ENCODE peak calls at places on chromosomes 4 and X, in five cellular contexts. One of them, this sample, is unnamed.
A peak's percentile ranks its signal among the peaks of the same experiment; 100 is the strongest.

GRCh38 chr4:36374836-36375511 is 93.6 kb downstream of the DTHD1 start:
- DNase-seq in fibroblast of lung: no peak
- DNase-seq in heart right ventricle: no peak
- DNase-seq in lung: no peak
- DNase-seq in thoracic aorta: no peak
- DNase-seq in this sample: no peak

GRCh38 chr4:31237242-31237641 is 517.1 kb downstream of the PCDH7 start:
- DNase-seq in heart right ventricle: no peak
- DNase-seq in thoracic aorta: no peak
- DNase-seq in lung: no peak
- DNase-seq in fibroblast of lung: peak; percentile 10
- DNase-seq in this sample: no peak

GRCh38 chrX:23756165-23756564 is 13.1 kb upstream of the ACOT9 start:
- DNase-seq in lung: peak; percentile 62
- DNase-seq in fibroblast of lung: peak; percentile 60
- DNase-seq in thoracic aorta: no peak
- DNase-seq in heart right ventricle: peak; percentile 44
- DNase-seq in this sample: no peak

GRCh38 chrX:2299871-2300270 is 200.9 kb downstream of the DHRSX start:
- DNase-seq in fibroblast of lung: no peak
- DNase-seq in thoracic aorta: no peak
- DNase-seq in heart right ventricle: no peak
- DNase-seq in lung: no peak
- DNase-seq in this sample: no peak

GRCh38 chrX:71809886-71810285 is 46.7 kb downstream of the CXorf49B start:
- DNase-seq in fibroblast of lung: no peak
- DNase-seq in heart right ventricle: no peak
- DNase-seq in lung: no peak
- DNase-seq in thoracic aorta: no peak
- DNase-seq in this sample: no peak

GRCh38 chr4:70838400-70838971 is 1.2 kb downstream of the GRSF1 start:
- DNase-seq in fibroblast of lung: peak; percentile 35
- DNase-seq in heart right ventricle: no peak
- DNase-seq in thoracic aorta: no peak
- DNase-seq in lung: no peak
- DNase-seq in this sample: no peak

GRCh38 chr4:186693159-186693815 is 30.4 kb downstream of the FAT1 start:
- DNase-seq in heart right ventricle: peak; percentile 62
- DNase-seq in thoracic aorta: peak; percentile 69
- DNase-seq in lung: peak; percentile 78
- DNase-seq in fibroblast of lung: peak; percentile 86
- DNase-seq in this sample: peak; percentile 85

GRCh38 chrX:100643212-100643611 is 787 bp upstream of the SRPX2 start:
- DNase-seq in lung: no peak
- DNase-seq in thoracic aorta: no peak
- DNase-seq in heart right ventricle: no peak
- DNase-seq in fibroblast of lung: no peak
- DNase-seq in this sample: no peak

GRCh38 chrX:48715066-48715465 is 18.5 kb downstream of the SUV39H1 start:
- DNase-seq in lung: no peak
- DNase-seq in thoracic aorta: no peak
- DNase-seq in fibroblast of lung: peak; percentile 47
- DNase-seq in heart right ventricle: no peak
- DNase-seq in this sample: no peak

GRCh38 chr4:24690436-24690835 is 104.9 kb upstream of the SOD3 start:
- DNase-seq in fibroblast of lung: peak; percentile 45
- DNase-seq in heart right ventricle: no peak
- DNase-seq in thoracic aorta: no peak
- DNase-seq in lung: no peak
- DNase-seq in this sample: no peak

GRCh38 chrX:46727445-46727844 is 31.5 kb downstream of the SLC9A7 start:
- DNase-seq in lung: no peak
- DNase-seq in thoracic aorta: no peak
- DNase-seq in heart right ventricle: no peak
- DNase-seq in fibroblast of lung: peak; percentile 81
- DNase-seq in this sample: no peak

GRCh38 chrX:1451251-1451675 is 1.4 kb downstream of the ASMTL start:
- DNase-seq in lung: no peak
- DNase-seq in heart right ventricle: no peak
- DNase-seq in fibroblast of lung: no peak
- DNase-seq in thoracic aorta: no peak
- DNase-seq in this sample: no peak

GRCh38 chr4:9716093-9716492 is 65.3 kb upstream of the DRD5 start:
- DNase-seq in heart right ventricle: no peak
- DNase-seq in fibroblast of lung: no peak
- DNase-seq in thoracic aorta: no peak
- DNase-seq in lung: no peak
- DNase-seq in this sample: no peak

GRCh38 chr4:112036881-112037280 is 108.4 kb upstream of the FAM241A start:
- DNase-seq in heart right ventricle: no peak
- DNase-seq in lung: no peak
- DNase-seq in thoracic aorta: no peak
- DNase-seq in fibroblast of lung: no peak
- DNase-seq in this sample: no peak

GRCh38 chr4:46856347-46856746 is 52.7 kb downstream of the COX7B2 start:
- DNase-seq in thoracic aorta: no peak
- DNase-seq in heart right ventricle: no peak
- DNase-seq in lung: no peak
- DNase-seq in fibroblast of lung: no peak
- DNase-seq in this sample: no peak

GRCh38 chrX:30343206-30343605 is 34.0 kb upstream of the NR0B1 start:
- DNase-seq in heart right ventricle: no peak
- DNase-seq in thoracic aorta: no peak
- DNase-seq in fibroblast of lung: no peak
- DNase-seq in lung: no peak
- DNase-seq in this sample: no peak

GRCh38 chrX:42680651-42681050 is 97.3 kb downstream of the PPP1R2C start:
- DNase-seq in heart right ventricle: peak; percentile 3
- DNase-seq in thoracic aorta: no peak
- DNase-seq in lung: no peak
- DNase-seq in fibroblast of lung: peak; percentile 8
- DNase-seq in this sample: peak; percentile 6

GRCh38 chr4:121484633-121485032 is 103.8 kb upstream of the QRFPR start:
- DNase-seq in lung: no peak
- DNase-seq in heart right ventricle: no peak
- DNase-seq in thoracic aorta: no peak
- DNase-seq in fibroblast of lung: peak; percentile 73
- DNase-seq in this sample: no peak

GRCh38 chr4:6152879-6153705 is 47.3 kb downstream of the JAKMIP1 start:
- DNase-seq in thoracic aorta: no peak
- DNase-seq in heart right ventricle: no peak
- DNase-seq in fibroblast of lung: no peak
- DNase-seq in lung: no peak
- DNase-seq in this sample: no peak

GRCh38 chr4:145920205-145920604 is 18.4 kb downstream of the ZNF827 start:
- DNase-seq in fibroblast of lung: peak; percentile 94
- DNase-seq in thoracic aorta: no peak
- DNase-seq in heart right ventricle: no peak
- DNase-seq in lung: no peak
- DNase-seq in this sample: no peak

GRCh38 chr4:47287735-47288134 is 175.8 kb downstream of the COMMD8 start:
- DNase-seq in lung: no peak
- DNase-seq in thoracic aorta: no peak
- DNase-seq in fibroblast of lung: peak; percentile 77
- DNase-seq in heart right ventricle: no peak
- DNase-seq in this sample: no peak

GRCh38 chr4:105859233-105859632 is 36.0 kb upstream of the NPNT start:
- DNase-seq in heart right ventricle: no peak
- DNase-seq in lung: no peak
- DNase-seq in thoracic aorta: no peak
- DNase-seq in fibroblast of lung: peak; percentile 83
- DNase-seq in this sample: no peak

GRCh38 chrX:100680756-100681155 is 36.8 kb downstream of the SRPX2 start:
- DNase-seq in fibroblast of lung: no peak
- DNase-seq in thoracic aorta: no peak
- DNase-seq in heart right ventricle: no peak
- DNase-seq in lung: no peak
- DNase-seq in this sample: no peak

GRCh38 chrX:41825796-41826195 is 97.6 kb downstream of the CASK start:
- DNase-seq in lung: no peak
- DNase-seq in heart right ventricle: no peak
- DNase-seq in thoracic aorta: no peak
- DNase-seq in fibroblast of lung: no peak
- DNase-seq in this sample: no peak

GRCh38 chrX:96861228-96861627 is 22.5 kb upstream of the RPA4 start:
- DNase-seq in fibroblast of lung: no peak
- DNase-seq in heart right ventricle: no peak
- DNase-seq in thoracic aorta: no peak
- DNase-seq in lung: no peak
- DNase-seq in this sample: no peak

DNA sequence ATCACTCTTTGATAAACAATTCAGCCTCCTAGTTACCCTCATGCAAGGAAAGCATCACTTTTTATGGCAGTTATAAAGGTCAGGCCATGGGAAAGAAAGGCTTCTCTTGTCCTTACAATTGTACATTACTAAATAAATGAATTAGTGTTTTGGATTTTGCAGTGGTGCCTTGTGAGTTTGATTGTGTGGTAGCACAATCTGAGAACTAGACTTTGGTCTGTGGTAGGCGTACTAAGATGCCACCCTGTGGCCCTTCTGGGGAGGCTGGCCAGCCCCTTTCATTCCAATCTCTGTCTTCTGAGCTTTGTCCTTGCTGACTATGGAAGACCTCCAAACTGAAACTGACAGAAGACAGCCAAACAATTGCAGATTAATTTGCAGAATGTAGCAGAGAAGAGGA is 14.6 kb upstream of the HNRNPD start:
- DNase-seq in fibroblast of lung: no peak
- DNase-seq in heart right ventricle: no peak
- DNase-seq in thoracic aorta: no peak
- DNase-seq in lung: no peak
- DNase-seq in this sample: no peak
- TF ChIP-seq CTCF in fibroblast of lung: no peak
- TF ChIP-seq CTCF in heart right ventricle: peak; percentile 43
- TF ChIP-seq CTCF in thoracic aorta: no peak
- TF ChIP-seq CTCF in lung: no peak
- TF ChIP-seq CTCF in this sample: no peak

GRCh38 chr4:38163216-38164006 is 203.2 kb downstream of the PTTG2 start:
- DNase-seq in lung: no peak
- DNase-seq in fibroblast of lung: peak; percentile 58
- DNase-seq in heart right ventricle: no peak
- DNase-seq in thoracic aorta: no peak
- DNase-seq in this sample: no peak
- H3K4me3 ChIP-seq in lung: no peak overlapping the region
- H3K4me3 ChIP-seq in fibroblast of lung: no peak overlapping the region
- H3K4me3 ChIP-seq in heart right ventricle: no peak overlapping the region
- H3K4me3 ChIP-seq in thoracic aorta: no peak overlapping the region
- H3K4me3 ChIP-seq in this sample: no peak overlapping the region

DNA sequence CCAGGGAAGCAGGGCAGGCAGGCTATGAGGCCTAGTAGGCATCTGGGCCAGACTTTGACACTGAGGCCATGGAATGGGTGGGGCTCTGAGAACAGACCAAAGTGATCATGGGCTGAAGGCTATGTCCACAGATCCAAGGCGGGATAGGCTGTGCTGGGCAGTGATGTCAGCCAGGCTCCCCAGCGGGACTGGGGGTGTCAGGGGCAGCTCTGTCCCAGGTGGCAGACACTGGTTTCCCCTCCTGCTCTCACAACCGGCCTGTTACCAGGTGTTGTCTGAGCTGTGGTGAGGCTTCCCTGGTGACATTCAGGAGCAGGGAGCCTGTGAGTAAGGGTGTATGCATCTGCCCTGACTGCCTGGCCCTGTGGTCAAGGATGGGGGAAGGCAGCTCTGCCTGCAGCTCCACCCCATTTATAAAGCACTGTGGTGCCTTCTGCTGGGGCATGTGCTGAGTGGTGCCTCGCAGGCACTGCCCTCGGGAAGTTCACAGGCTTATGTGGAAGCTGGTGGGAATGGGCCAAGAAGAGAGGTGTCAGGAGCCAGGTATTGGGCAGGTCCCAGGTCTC is 2.9 kb downstream of the IL9R start:
- DNase-seq in heart right ventricle: no peak
- DNase-seq in thoracic aorta: no peak
- DNase-seq in fibroblast of lung: no peak
- DNase-seq in lung: no peak
- DNase-seq in this sample: no peak
- H3K4me1 ChIP-seq in heart right ventricle: no peaks in the 10 kb centered on the region
- H3K4me1 ChIP-seq in thoracic aorta: no peaks in the 10 kb centered on the region
- H3K4me1 ChIP-seq in fibroblast of lung: no peaks in the 10 kb centered on the region
- H3K4me1 ChIP-seq in lung: peaks cover 8% of the 10 kb centered on the region
- H3K4me1 ChIP-seq in this sample: no peaks in the 10 kb centered on the region

GRCh38 chr4:95095352-95095974 is 337.7 kb downstream of the BMPR1B start:
- DNase-seq in lung: no peak
- DNase-seq in fibroblast of lung: peak; percentile 66
- DNase-seq in heart right ventricle: no peak
- DNase-seq in thoracic aorta: no peak
- DNase-seq in this sample: no peak
- TF ChIP-seq CTCF in lung: no peak
- TF ChIP-seq CTCF in fibroblast of lung: peak; percentile 70
- TF ChIP-seq CTCF in heart right ventricle: peak; percentile 60
- TF ChIP-seq CTCF in thoracic aorta: peak; percentile 61
- TF ChIP-seq CTCF in this sample: peak; percentile 58

GRCh38 chr4:65669008-65669971 is 999 bp downstream of the EPHA5 start:
- DNase-seq in fibroblast of lung: peak; percentile 1
- DNase-seq in heart right ventricle: no peak
- DNase-seq in thoracic aorta: no peak
- DNase-seq in lung: no peak
- DNase-seq in this sample: peak; percentile 51
- H3K4me3 ChIP-seq in fibroblast of lung: peak overlapping the region; percentile 15
- H3K4me3 ChIP-seq in heart right ventricle: peak overlapping the region; percentile 38
- H3K4me3 ChIP-seq in thoracic aorta: peak overlapping the region; percentile 72
- H3K4me3 ChIP-seq in lung: no peak overlapping the region
- H3K4me3 ChIP-seq in this sample: peak overlapping the region; percentile 47

GRCh38 chr4:1210971-1211370 is 38.0 kb downstream of the CTBP1 start:
- DNase-seq in heart right ventricle: no peak
- DNase-seq in lung: no peak
- DNase-seq in thoracic aorta: no peak
- DNase-seq in fibroblast of lung: no peak
- DNase-seq in this sample: no peak
- H3K4me1 ChIP-seq in heart right ventricle: peaks cover 26% of the 10 kb centered on the region
- H3K4me1 ChIP-seq in lung: peaks cover 34% of the 10 kb centered on the region
- H3K4me1 ChIP-seq in thoracic aorta: peaks cover 32% of the 10 kb centered on the region
- H3K4me1 ChIP-seq in fibroblast of lung: peaks cover 42% of the 10 kb centered on the region
- H3K4me1 ChIP-seq in this sample: peaks cover 31% of the 10 kb centered on the region

GRCh38 chrX:19625612-19626011 is 110.3 kb upstream of the MAP3K15 start:
- DNase-seq in heart right ventricle: no peak
- DNase-seq in lung: no peak
- DNase-seq in thoracic aorta: no peak
- DNase-seq in fibroblast of lung: no peak
- DNase-seq in this sample: no peak
- TF ChIP-seq CTCF in heart right ventricle: no peak
- TF ChIP-seq CTCF in lung: no peak
- TF ChIP-seq CTCF in thoracic aorta: no peak
- TF ChIP-seq CTCF in fibroblast of lung: no peak
- TF ChIP-seq CTCF in this sample: no peak

This sample was measured in heart left ventricle.